ENCODE peak calls at places on chromosomes 5 and 9, in six cellular contexts. L is neural progenitor cell, V is pancreas, X is A549, I is PC-3, A is H9. H is an unnamed sample.

GRCh38 chr9:102069969-102070368 is 331.5 kb upstream of the GRIN3A start:
- DNase-seq in L (no peak), V (no peak), X (no peak), I (no peak), A (no peak), H (no peak)

GRCh38 chr5:17374973-17375844 is 122.8 kb upstream of the TAF11L2 start:
- DNase-seq in L (no peak), V (no peak), X (peak; percentile 80), I (peak; percentile 94), A (peak; percentile 76), H (no peak)

GRCh38 chr9:37921546-37922300 is 17.8 kb upstream of the SLC25A51 start:
- DNase-seq in L (no peak), V (peak; percentile 53), X (no peak), I (no peak), A (no peak), H (peak; percentile 54)

GRCh38 chr9:78235296-78235770 is 542 bp upstream of the CEP78 start:
- DNase-seq in L (peak; percentile 16), V (no peak), X (peak; percentile 23), I (no peak), A (no peak), H (no peak)

GRCh38 chr5:1973391-1974013 is 90.8 kb upstream of the IRX4 start:
- DNase-seq in L (peak; percentile 34), V (no peak), X (no peak), I (no peak), A (no peak), H (no peak)

GRCh38 chr9:121698627-121699270 is 47.3 kb downstream of the DAB2IP start:
- DNase-seq in L (peak; percentile 95), V (peak; percentile 67), X (no peak), I (peak; percentile 12), A (peak; percentile 73), H (peak; percentile 77)

GRCh38 chr9:82883436-82883835 is 179.5 kb downstream of the RASEF start:
- DNase-seq in L (no peak), V (no peak), X (no peak), I (no peak), A (peak; percentile 60), H (no peak)

GRCh38 chr5:132501961-132502931 is 11.7 kb upstream of the IRF1 start:
- DNase-seq in L (no peak), V (no peak), X (no peak), I (no peak), A (no peak), H (no peak)

GRCh38 chr5:96381526-96381925 is 51.5 kb downstream of the PCSK1 start:
- DNase-seq in L (peak; percentile 29), V (no peak), X (no peak), I (no peak), A (no peak), H (no peak)

GRCh38 chr5:179212870-179213269 is 132.4 kb downstream of the ADAMTS2 start:
- DNase-seq in L (peak; percentile 27), V (no peak), X (no peak), I (no peak), A (no peak), H (peak; percentile 61)

GRCh38 chr9:31500422-31500821 is 884.0 kb upstream of the ACO1 start:
- DNase-seq in L (no peak), V (no peak), X (no peak), I (no peak), A (no peak), H (no peak)

GRCh38 chr5:82406200-82406773 is 128.1 kb upstream of the RPS23 start:
- DNase-seq in L (no peak), V (no peak), X (no peak), I (peak; percentile 93), A (no peak), H (no peak)

DNA sequence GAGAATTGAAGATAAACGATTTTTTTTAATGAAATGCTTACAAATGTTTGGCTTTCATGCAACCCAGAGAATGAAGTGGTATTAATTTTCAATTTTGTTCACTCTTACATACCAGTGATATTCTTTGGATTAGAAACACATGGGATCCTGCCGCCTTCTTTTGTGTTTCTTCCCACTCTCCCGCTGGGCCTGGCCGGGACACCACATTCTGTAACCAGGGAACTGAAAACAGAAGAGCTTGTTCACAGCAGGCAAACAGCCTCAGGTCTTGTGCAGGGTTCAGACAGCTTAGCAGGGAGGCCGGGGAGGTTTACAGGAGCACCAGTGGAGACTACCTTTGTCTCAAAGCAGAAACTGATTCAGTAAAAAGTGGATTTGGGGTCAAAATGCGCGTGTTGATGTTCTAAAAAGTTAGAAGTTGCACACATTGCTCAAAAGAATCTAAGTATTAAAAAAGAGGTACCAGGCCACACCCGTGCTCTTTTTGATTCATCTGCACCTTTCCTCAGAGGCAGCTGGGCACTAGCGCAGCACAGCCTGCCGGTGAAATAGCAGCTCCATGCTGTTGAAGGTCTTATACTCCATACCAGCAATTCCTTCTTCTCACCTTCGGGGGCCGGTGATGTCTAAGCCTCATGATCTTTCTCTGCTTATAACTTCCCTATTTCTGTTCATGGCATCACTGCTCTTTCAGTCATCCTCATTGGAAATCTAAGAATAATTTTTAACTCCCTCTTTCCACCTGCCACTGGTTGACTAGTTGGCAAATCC is 67.1 kb downstream of the GRAMD2B start:
- DNase-seq in L (peak; percentile 79), V (no peak), X (no peak), I (no peak), A (peak; percentile 52), H (no peak)
- TF ChIP-seq CTCF in L (peak; percentile 22), V (no peak), X (no peak), I (no peak), A (peak; percentile 50), H (no peak)

DNA sequence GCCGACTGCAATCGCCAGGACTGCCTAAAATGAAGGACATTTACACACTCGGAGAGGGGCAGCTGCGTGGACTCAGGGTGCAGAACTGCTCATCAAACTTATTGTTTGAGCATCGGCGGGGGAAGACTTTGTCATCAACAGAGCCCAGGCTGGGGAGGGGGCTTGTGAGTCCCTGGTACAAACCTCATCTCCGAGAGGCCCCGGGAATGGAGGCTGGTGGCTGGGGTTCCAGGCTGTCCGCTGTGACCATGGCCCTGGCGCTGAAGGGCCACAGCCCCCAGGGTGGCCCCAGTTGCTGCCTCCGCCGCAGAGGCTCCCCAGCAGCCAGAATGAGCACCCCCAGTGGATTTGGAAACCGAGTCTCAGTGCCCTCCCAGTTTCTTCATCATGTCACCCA is 46.1 kb upstream of the RNU6ATAC start:
- DNase-seq in L (no peak), V (peak; percentile 22), X (no peak), I (no peak), A (no peak), H (no peak)
- H3K4me1 ChIP-seq in L (peaks cover 9% of the 10 kb centered on the region), V (no peaks in the 10 kb centered on the region), X (no peaks in the 10 kb centered on the region), I (no peaks in the 10 kb centered on the region), A (no peaks in the 10 kb centered on the region), H (no peaks in the 10 kb centered on the region)

DNA sequence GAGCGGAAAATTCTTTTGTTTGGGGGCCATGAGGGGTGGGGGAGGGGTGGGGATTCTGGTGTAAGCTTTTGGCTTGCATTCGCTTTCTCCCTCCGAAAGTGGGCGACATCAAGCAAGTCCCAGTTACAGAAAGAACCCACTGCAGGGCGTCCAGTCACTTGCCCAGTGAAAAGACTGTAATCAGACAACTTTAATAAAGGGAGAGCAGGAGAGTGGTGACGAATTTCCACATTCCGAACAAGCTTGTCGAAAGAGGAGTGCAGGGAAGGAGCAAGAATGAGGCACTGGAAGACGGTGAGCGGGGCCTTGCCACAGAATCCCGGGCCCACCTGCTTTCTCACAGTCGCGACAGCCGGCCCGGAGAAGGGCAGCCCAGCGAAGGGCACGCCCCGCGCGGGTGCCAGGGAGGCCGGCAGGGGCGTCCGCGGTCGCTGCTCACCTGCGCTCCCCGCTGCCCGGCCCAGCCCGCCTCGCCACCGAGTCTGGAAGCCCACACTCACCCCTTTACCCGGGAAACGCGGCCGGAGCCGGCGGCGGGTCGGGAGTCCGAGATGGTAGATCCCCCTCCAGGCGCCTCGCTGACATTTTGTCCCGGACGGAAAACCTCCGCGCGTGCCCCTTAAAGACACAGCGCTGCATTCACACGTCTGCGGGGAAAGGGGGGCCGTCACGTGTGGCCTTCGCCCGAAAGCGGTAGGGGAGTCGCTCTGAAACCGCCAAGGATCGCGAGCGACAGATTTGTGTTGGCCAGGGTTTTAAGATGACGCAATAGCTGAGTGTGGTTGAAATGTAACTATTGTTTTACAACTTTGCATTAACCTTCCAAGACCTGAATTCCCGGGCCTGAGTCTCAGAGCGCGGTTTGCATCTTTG is at the start of gene ZBED3:
- DNase-seq in L (peak; percentile 91), V (peak; percentile 82), X (peak; percentile 79), I (peak; percentile 64), A (peak; percentile 75), H (peak; percentile 87)
- TF ChIP-seq CTCF in L (peak; percentile 52), V (no peak), X (peak; percentile 44), I (peak; percentile 12), A (peak; percentile 42), H (no peak)

GRCh38 chr9:69190866-69191672 is 17.0 kb downstream of the TJP2 start:
- DNase-seq in L (no peak), V (no peak), X (no peak), I (no peak), A (no peak), H (no peak)
- H3K4me1 ChIP-seq in L (peaks cover 16% of the 10 kb centered on the region), V (peaks cover 44% of the 10 kb centered on the region), X (no peaks in the 10 kb centered on the region), I (peaks cover 20% of the 10 kb centered on the region), A (peaks cover 3% of the 10 kb centered on the region), H (peaks cover 55% of the 10 kb centered on the region)

DNA sequence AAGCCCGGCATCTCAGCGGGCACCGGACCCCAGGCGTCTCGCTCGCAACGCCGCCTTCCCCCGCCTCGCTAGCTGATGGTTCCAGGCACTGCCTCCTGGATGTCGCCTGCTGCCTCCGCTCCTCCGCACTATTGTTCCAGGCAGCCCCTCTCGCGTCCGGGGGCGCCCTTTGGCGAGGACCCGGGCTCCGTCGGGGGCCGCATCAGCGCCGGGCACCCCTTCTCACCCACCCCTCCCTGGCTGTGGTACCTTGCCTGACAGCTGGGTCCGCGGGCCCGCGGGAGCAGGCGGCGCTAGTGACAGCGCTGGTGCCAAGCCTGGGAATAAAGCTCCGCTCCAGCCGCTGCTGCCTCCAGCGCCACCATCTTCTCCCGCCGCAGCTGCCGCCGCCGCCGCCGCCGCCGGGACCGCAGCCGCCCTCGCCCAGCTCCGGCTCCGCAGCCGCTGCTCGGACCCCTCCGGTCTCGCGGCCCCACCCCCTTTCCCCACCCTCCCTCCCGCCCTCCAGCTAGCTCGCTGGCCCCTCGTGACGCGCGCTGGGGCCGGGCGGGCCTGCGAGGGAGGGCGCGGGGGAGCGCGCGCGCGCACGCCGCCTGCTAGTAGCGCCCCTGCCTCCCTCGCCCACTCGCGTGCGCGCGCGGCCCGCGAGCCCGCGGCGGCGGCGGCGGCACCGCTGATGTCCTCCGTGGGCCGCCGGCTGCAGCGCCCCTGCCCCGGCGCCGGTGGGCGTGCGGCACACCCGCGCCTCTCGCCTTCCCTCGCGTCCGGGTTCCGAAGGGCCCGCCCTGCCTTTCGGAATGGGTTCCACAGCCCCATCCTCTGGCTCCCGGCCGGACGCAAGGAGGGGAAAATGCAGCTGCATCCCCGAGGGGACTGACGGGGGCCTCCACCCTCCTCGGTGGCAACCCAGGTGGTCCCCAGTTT is at the start of gene APBA1:
- DNase-seq in L (peak; percentile 84), V (peak; percentile 78), X (peak; percentile 7), I (no peak), A (peak; percentile 63), H (peak; percentile 83)
- TF ChIP-seq CTCF in L (peak; percentile 15), V (no peak), X (no peak), I (no peak), A (no peak), H (no peak)

H was measured in left lung.